ENCODE peak calls at places on chromosomes 6 and 20, in eight cellular contexts. E, M, S, D, N, L, Z and T are unnamed samples.

GRCh38 chr6:105949939-105950582 is 136.1 kb upstream of the PRDM1 start:
- DNase-seq in E (no peak), M (no peak), S (no peak), D (no peak), N (no peak), L (no peak), Z (no peak), T (no peak)

GRCh38 chr6:25555188-25555587 is 96.8 kb upstream of the SCGN start:
- DNase-seq in E (no peak), M (no peak), S (no peak), D (no peak), N (no peak), L (no peak), Z (no peak), T (no peak)

GRCh38 chr6:38783436-38784228 is 68.5 kb downstream of the DNAH8 start:
- DNase-seq in E (no peak), M (no peak), S (no peak), D (no peak), N (no peak), L (no peak), Z (no peak), T (no peak)

GRCh38 chr6:24125980-24126379 is at the start of gene NRSN1:
- DNase-seq in E (no peak), M (peak), S (no peak), D (no peak), N (no peak), L (no peak), Z (peak), T (peak)

GRCh38 chr20:20217626-20218025 is 150.3 kb upstream of the INSM1 start:
- DNase-seq in E (no peak), M (no peak), S (no peak), D (no peak), N (no peak), L (no peak), Z (no peak), T (no peak)

GRCh38 chr6:40743690-40744446 is 156.7 kb upstream of the LRFN2 start:
- DNase-seq in E (no peak), M (no peak), S (no peak), D (no peak), N (no peak), L (no peak), Z (no peak), T (no peak)

GRCh38 chr6:42449917-42450313 is 1.8 kb downstream of the TRERF1 start:
- DNase-seq in E (no peak), M (no peak), S (peak), D (no peak), N (no peak), L (no peak), Z (no peak), T (no peak)

GRCh38 chr20:19688031-19688806 is 69.8 kb upstream of the RIN2 start:
- DNase-seq in E (peak), M (peak), S (peak), D (no peak), N (peak), L (peak), Z (peak), T (peak)

GRCh38 chr6:149213829-149214228 is 103.7 kb upstream of the TAB2 start:
- DNase-seq in E (no peak), M (no peak), S (peak), D (no peak), N (no peak), L (no peak), Z (no peak), T (no peak)

GRCh38 chr20:48828734-48829460 is 1.1 kb upstream of the PREX1 start:
- DNase-seq in E (no peak), M (no peak), S (no peak), D (no peak), N (no peak), L (no peak), Z (no peak), T (no peak)

GRCh38 chr6:144138542-144138941 is 11.8 kb upstream of the STX11 start:
- DNase-seq in E (no peak), M (no peak), S (no peak), D (no peak), N (no peak), L (no peak), Z (no peak), T (no peak)

GRCh38 chr20:61436268-61436667 is 184.2 kb downstream of the CDH4 start:
- DNase-seq in E (no peak), M (no peak), S (peak), D (no peak), N (no peak), L (no peak), Z (no peak), T (no peak)

GRCh38 chr20:64109831-64110391 is 2.5 kb upstream of the NPBWR2 start:
- DNase-seq in E (peak), M (no peak), S (no peak), D (peak), N (peak), L (no peak), Z (peak), T (peak)

GRCh38 chr6:106257195-106257594 is 68.4 kb downstream of the ATG5 start:
- DNase-seq in E (no peak), M (no peak), S (peak), D (no peak), N (no peak), L (no peak), Z (no peak), T (no peak)

GRCh38 chr20:39857188-39857587 is 831.8 kb downstream of the MAFB start:
- DNase-seq in E (no peak), M (no peak), S (no peak), D (no peak), N (no peak), L (no peak), Z (no peak), T (no peak)

GRCh38 chr6:136522636-136523035 is 27.6 kb downstream of the MAP7 start:
- DNase-seq in E (no peak), M (no peak), S (no peak), D (no peak), N (no peak), L (no peak), Z (no peak), T (no peak)

GRCh38 chr6:150878347-150879213 is 13.1 kb downstream of the MTHFD1L start:
- DNase-seq in E (no peak), M (no peak), S (no peak), D (no peak), N (no peak), L (no peak), Z (no peak), T (no peak)

GRCh38 chr6:151702851-151703629 is 104.4 kb upstream of the ESR1 start:
- DNase-seq in E (no peak), M (no peak), S (no peak), D (no peak), N (no peak), L (no peak), Z (no peak), T (no peak)

GRCh38 chr6:13914346-13914745 is 10.4 kb upstream of the RNF182 start:
- DNase-seq in E (no peak), M (no peak), S (peak), D (no peak), N (no peak), L (no peak), Z (no peak), T (no peak)

GRCh38 chr20:13302647-13303425 is 81.8 kb downstream of the ISM1 start:
- DNase-seq in E (no peak), M (peak), S (no peak), D (no peak), N (no peak), L (no peak), Z (peak), T (peak)

GRCh38 chr6:104240865-104241264 is 618.9 kb downstream of the HACE1 start:
- DNase-seq in E (no peak), M (no peak), S (no peak), D (no peak), N (no peak), L (no peak), Z (no peak), T (no peak)

GRCh38 chr20:11168026-11168425 is 494.2 kb upstream of the JAG1 start:
- DNase-seq in E (no peak), M (no peak), S (peak), D (no peak), N (no peak), L (no peak), Z (no peak), T (no peak)

GRCh38 chr6:188821-189655 is 103.2 kb upstream of the DUSP22 start:
- DNase-seq in E (peak), M (peak), S (peak), D (peak), N (peak), L (no peak), Z (peak), T (peak)

GRCh38 chr6:43456737-43457126 is 1.4 kb upstream of the DLK2 start:
- DNase-seq in E (no peak), M (no peak), S (no peak), D (no peak), N (no peak), L (no peak), Z (no peak), T (no peak)

GRCh38 chr6:131597448-131597847 is 24.4 kb downstream of the ARG1 start:
- DNase-seq in E (no peak), M (no peak), S (no peak), D (no peak), N (no peak), L (no peak), Z (no peak), T (no peak)
- TF ChIP-seq CTCF in E (no peak), M (no peak), S (no peak), D (peak), N (no peak), L (no peak), Z (peak), T (peak)

GRCh38 chr6:102085257-102085656 is 691.7 kb downstream of the GRIK2 start:
- DNase-seq in E (no peak), M (no peak), S (no peak), D (no peak), N (no peak), L (no peak), Z (no peak), T (no peak)
- TF ChIP-seq CTCF in E (no peak), M (no peak), S (no peak), D (peak), N (no peak), L (no peak), Z (peak), T (no peak)

DNA sequence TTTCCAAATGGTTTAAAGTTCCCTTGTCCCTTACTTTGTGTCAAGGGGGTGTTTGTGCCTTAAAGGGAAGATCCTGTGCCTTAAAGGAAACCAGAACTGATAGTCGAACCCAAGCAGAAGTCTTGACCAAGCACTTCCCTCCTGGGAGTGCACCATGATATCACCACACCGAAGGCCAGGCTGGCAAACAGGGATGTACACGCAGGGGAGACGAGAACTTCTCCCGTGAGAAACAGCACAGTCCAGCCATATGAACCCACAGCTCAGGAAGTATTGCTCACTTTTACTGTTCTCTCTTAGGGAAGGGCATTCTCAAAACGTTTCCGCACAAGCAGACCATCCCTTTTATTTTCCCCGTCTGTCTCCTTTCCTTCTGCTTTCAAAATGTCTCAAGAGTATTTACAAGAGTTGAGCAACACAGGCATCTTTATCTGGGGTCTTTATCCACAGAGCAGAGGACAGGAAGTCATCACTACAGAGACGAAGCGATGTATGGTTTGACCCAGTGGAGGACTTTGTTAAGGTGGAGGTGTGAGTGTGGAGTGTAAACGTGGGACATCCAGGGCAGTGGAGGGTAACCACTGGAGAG is 12.8 kb upstream of the SERPINB1 start:
- DNase-seq in E (no peak), M (no peak), S (no peak), D (no peak), N (no peak), L (no peak), Z (no peak), T (no peak)
- TF ChIP-seq CTCF in E (no peak), M (no peak), S (peak), D (no peak), N (no peak), L (no peak), Z (no peak), T (no peak)

GRCh38 chr6:140441256-140441655 is 1066.8 kb upstream of the CITED2 start:
- DNase-seq in E (peak), M (peak), S (peak), D (no peak), N (peak), L (no peak), Z (peak), T (peak)
- TF ChIP-seq CTCF in E (peak), M (peak), S (peak), D (peak), N (no peak), L (no peak), Z (peak), T (no peak)

GRCh38 chr20:1734269-1734858 is 76.8 kb upstream of the SIRPG start:
- DNase-seq in E (no peak), M (no peak), S (peak), D (no peak), N (no peak), L (no peak), Z (no peak), T (no peak)
- TF ChIP-seq CTCF in E (no peak), M (no peak), S (no peak), D (no peak), N (no peak), L (no peak), Z (peak), T (no peak)

GRCh38 chr20:25574411-25574810 is 10.9 kb downstream of the NINL start:
- DNase-seq in E (no peak), M (no peak), S (peak), D (no peak), N (no peak), L (peak), Z (peak), T (no peak)
- TF ChIP-seq CTCF in E (no peak), M (no peak), S (peak), D (no peak), N (no peak), L (no peak), Z (peak), T (no peak)

GRCh38 chr20:37543828-37544227 is 16.2 kb upstream of the BLCAP start:
- DNase-seq in E (no peak), M (no peak), S (peak), D (peak), N (no peak), L (no peak), Z (no peak), T (no peak)
- TF ChIP-seq CTCF in E (no peak), M (peak), S (peak), D (peak), N (no peak), L (peak), Z (peak), T (no peak)